ENCODE peak calls at places on chromosomes 2 and 18, in four cellular contexts. One of them, this sample, is unnamed.

GRCh38 chr18:67514901-67515540 is 1.5 kb downstream of the DSEL start:
- DNase-seq in mesendoderm: no peak
- DNase-seq in IMR-90: peak; percentile 48
- DNase-seq in neuronal stem cell: no peak
- DNase-seq in this sample: no peak

GRCh38 chr2:233816771-233817170 is 37.6 kb downstream of the HJURP start:
- DNase-seq in IMR-90: no peak
- DNase-seq in neuronal stem cell: no peak
- DNase-seq in mesendoderm: no peak
- DNase-seq in this sample: no peak

GRCh38 chr2:54981409-54981808 is 68.8 kb downstream of the RTN4 start:
- DNase-seq in mesendoderm: no peak
- DNase-seq in neuronal stem cell: no peak
- DNase-seq in IMR-90: no peak
- DNase-seq in this sample: no peak

GRCh38 chr2:199484927-199485326 is 27.2 kb upstream of the SATB2 start:
- DNase-seq in neuronal stem cell: no peak
- DNase-seq in mesendoderm: peak; percentile 55
- DNase-seq in IMR-90: no peak
- DNase-seq in this sample: peak; percentile 47

GRCh38 chr18:78770149-78771139 is 209.2 kb upstream of the SALL3 start:
- DNase-seq in IMR-90: no peak
- DNase-seq in mesendoderm: peak; percentile 54
- DNase-seq in neuronal stem cell: no peak
- DNase-seq in this sample: peak; percentile 62

GRCh38 chr18:12872408-12872807 is 11.6 kb downstream of the PTPN2 start:
- DNase-seq in IMR-90: no peak
- DNase-seq in neuronal stem cell: no peak
- DNase-seq in mesendoderm: no peak
- DNase-seq in this sample: no peak

GRCh38 chr2:159960413-159960812 is 102.0 kb downstream of the PLA2R1 start:
- DNase-seq in mesendoderm: peak; percentile 11
- DNase-seq in IMR-90: peak; percentile 85
- DNase-seq in neuronal stem cell: no peak
- DNase-seq in this sample: no peak

GRCh38 chr2:237685408-237685807 is 58.0 kb downstream of the LRRFIP1 start:
- DNase-seq in mesendoderm: peak; percentile 83
- DNase-seq in IMR-90: no peak
- DNase-seq in neuronal stem cell: no peak
- DNase-seq in this sample: peak; percentile 62

GRCh38 chr2:138827426-138828054 is 47.4 kb upstream of the NXPH2 start:
- DNase-seq in IMR-90: peak; percentile 68
- DNase-seq in mesendoderm: peak; percentile 83
- DNase-seq in neuronal stem cell: peak; percentile 69
- DNase-seq in this sample: peak; percentile 42

GRCh38 chr18:74661690-74662089 is 64.0 kb downstream of the ZNF407 start:
- DNase-seq in IMR-90: peak; percentile 6
- DNase-seq in mesendoderm: no peak
- DNase-seq in neuronal stem cell: no peak
- DNase-seq in this sample: no peak

GRCh38 chr2:109513749-109514588 is 99.8 kb downstream of the SEPTIN10 start:
- DNase-seq in IMR-90: peak; percentile 95
- DNase-seq in mesendoderm: no peak
- DNase-seq in neuronal stem cell: no peak
- DNase-seq in this sample: no peak

GRCh38 chr2:133390151-133390550 is 178.1 kb downstream of the NCKAP5 start:
- DNase-seq in neuronal stem cell: no peak
- DNase-seq in mesendoderm: no peak
- DNase-seq in IMR-90: peak; percentile 82
- DNase-seq in this sample: no peak

GRCh38 chr2:99031991-99032390 is 96.0 kb upstream of the CRACDL start:
- DNase-seq in mesendoderm: no peak
- DNase-seq in IMR-90: no peak
- DNase-seq in neuronal stem cell: no peak
- DNase-seq in this sample: no peak

GRCh38 chr2:209471037-209471436 is 47.2 kb downstream of the MAP2 start:
- DNase-seq in IMR-90: peak; percentile 55
- DNase-seq in mesendoderm: no peak
- DNase-seq in neuronal stem cell: no peak
- DNase-seq in this sample: no peak

GRCh38 chr2:64592994-64593655 is 60.6 kb downstream of the SERTAD2 start:
- DNase-seq in neuronal stem cell: no peak
- DNase-seq in IMR-90: peak; percentile 21
- DNase-seq in mesendoderm: no peak
- DNase-seq in this sample: no peak

GRCh38 chr18:11672846-11673454 is 16.1 kb upstream of the GNAL start:
- DNase-seq in IMR-90: no peak
- DNase-seq in mesendoderm: no peak
- DNase-seq in neuronal stem cell: no peak
- DNase-seq in this sample: peak; percentile 8

GRCh38 chr2:12318427-12319057 is 398.2 kb upstream of the TRIB2 start:
- DNase-seq in mesendoderm: no peak
- DNase-seq in IMR-90: peak; percentile 52
- DNase-seq in neuronal stem cell: no peak
- DNase-seq in this sample: no peak

GRCh38 chr2:202036601-202037037 is 3.0 kb downstream of the FZD7 start:
- DNase-seq in IMR-90: peak; percentile 35
- DNase-seq in mesendoderm: peak; percentile 74
- DNase-seq in neuronal stem cell: peak; percentile 77
- DNase-seq in this sample: no peak
- H3K4ac ChIP-seq in IMR-90: peak overlapping the region; percentile 92
- H3K4ac ChIP-seq in mesendoderm: no peak overlapping the region
- H3K4ac ChIP-seq in neuronal stem cell: no peak overlapping the region
- H3K4ac ChIP-seq in this sample: no peak overlapping the region

GRCh38 chr2:127479866-127480743 is 46.2 kb downstream of the IWS1 start:
- DNase-seq in IMR-90: no peak
- DNase-seq in neuronal stem cell: peak; percentile 57
- DNase-seq in mesendoderm: peak; percentile 77
- DNase-seq in this sample: peak; percentile 73

GRCh38 chr2:127472268-127472667 is 54.0 kb downstream of the IWS1 start:
- DNase-seq in mesendoderm: no peak
- DNase-seq in IMR-90: no peak
- DNase-seq in neuronal stem cell: no peak
- DNase-seq in this sample: no peak

GRCh38 chr2:127479219-127479825 is 47.0 kb downstream of the IWS1 start:
- DNase-seq in IMR-90: peak; percentile 73
- DNase-seq in mesendoderm: peak; percentile 70
- DNase-seq in neuronal stem cell: peak; percentile 47
- DNase-seq in this sample: no peak

GRCh38 chr2:127471286-127471983 is 53.2 kb downstream of the PROC start:
- DNase-seq in mesendoderm: no peak
- DNase-seq in neuronal stem cell: no peak
- DNase-seq in IMR-90: no peak
- DNase-seq in this sample: no peak

DNA sequence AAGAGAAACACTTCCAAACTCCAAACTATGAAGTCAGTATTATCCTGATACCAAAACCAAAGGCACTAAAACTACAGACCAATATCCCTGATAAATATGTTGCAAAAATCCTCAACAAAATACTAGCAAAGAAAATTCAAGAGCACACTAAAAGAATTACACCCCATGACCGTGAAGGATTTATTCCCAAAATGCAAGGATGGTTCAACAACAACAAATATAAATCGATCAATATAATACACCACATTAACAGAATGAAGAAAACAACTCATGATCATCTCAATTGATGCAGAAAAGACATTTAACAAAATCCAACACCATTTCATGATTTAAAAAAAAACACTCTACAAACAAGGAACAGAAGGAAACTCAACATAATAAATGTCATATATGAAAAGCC is 50.5 kb downstream of the IWS1 start:
- DNase-seq in IMR-90: no peak
- DNase-seq in mesendoderm: no peak
- DNase-seq in neuronal stem cell: no peak
- DNase-seq in this sample: no peak
- H4K8ac ChIP-seq in IMR-90: no peak overlapping the region
- H4K8ac ChIP-seq in mesendoderm: no peak overlapping the region
- H4K8ac ChIP-seq in neuronal stem cell: no peak overlapping the region
- H4K8ac ChIP-seq in this sample: no peak overlapping the region

DNA sequence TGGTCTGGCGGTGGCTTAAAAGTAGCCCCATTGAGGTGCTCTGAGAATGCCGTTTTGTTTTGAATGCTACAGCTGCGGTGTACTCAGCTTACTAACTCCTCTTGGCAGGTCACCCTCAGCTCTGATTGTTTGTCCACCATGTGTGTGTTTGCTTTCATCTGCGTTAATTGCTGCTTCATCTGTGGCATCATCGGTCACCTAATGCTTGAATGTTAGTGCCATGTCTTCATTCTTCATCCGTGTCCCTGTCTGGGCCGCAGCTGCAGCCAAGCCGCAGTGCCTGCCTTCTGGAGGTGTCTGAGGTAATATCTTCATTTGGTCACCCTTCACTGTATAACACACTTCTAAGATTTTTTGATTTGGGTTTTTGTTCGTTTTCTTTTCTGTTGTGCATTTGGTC is 16.5 kb downstream of the RAB12 start:
- DNase-seq in mesendoderm: no peak
- DNase-seq in IMR-90: no peak
- DNase-seq in neuronal stem cell: no peak
- DNase-seq in this sample: no peak
- H3K4ac ChIP-seq in mesendoderm: no peak overlapping the region
- H3K4ac ChIP-seq in IMR-90: no peak overlapping the region
- H3K4ac ChIP-seq in neuronal stem cell: no peak overlapping the region
- H3K4ac ChIP-seq in this sample: no peak overlapping the region

DNA sequence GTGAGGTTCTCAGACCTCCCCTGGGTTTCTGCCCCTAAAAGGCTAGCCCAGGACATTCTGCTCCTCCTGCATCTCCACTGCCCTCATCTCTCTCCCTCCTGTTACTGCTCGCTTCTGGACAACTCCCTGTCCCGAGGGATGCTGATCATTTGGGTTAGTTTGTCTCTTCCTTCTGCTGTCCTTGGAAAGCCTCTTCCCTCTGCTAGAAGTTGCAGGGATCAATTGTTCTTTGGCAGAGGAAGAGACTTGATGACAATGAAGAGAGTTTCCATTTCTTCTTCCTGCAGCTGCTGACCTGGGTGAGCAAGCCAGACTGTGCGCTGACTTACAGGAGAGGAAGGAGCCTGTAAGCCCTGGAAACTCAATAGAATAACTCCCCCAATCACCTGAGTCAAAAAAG is 68.9 kb downstream of the RDH14 start:
- DNase-seq in neuronal stem cell: no peak
- DNase-seq in mesendoderm: no peak
- DNase-seq in IMR-90: no peak
- DNase-seq in this sample: no peak
- H4K8ac ChIP-seq in neuronal stem cell: no peak overlapping the region
- H4K8ac ChIP-seq in mesendoderm: no peak overlapping the region
- H4K8ac ChIP-seq in IMR-90: no peak overlapping the region
- H4K8ac ChIP-seq in this sample: no peak overlapping the region

DNA sequence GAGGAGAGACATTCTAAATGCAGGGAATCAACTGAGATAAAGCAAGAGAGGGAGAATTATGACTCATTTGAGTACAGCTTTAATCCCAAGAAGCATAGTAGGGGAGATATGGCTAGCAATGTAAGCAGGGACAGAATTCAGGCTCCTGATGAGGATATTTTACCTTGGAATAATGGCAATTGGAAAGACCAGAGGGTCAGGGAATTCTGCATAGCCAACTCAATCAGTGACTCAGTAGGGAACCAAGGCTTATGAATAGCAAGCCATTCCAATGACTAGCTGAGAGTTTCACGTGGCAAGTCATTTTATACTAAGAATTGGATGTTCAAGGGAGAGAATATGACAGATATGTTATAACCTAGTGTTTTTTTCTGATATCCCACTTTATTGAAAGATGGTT is 563.8 kb upstream of the NETO1 start:
- DNase-seq in IMR-90: peak; percentile 54
- DNase-seq in mesendoderm: peak; percentile 46
- DNase-seq in neuronal stem cell: peak; percentile 17
- DNase-seq in this sample: peak; percentile 36
- H3K4ac ChIP-seq in IMR-90: no peak overlapping the region
- H3K4ac ChIP-seq in mesendoderm: no peak overlapping the region
- H3K4ac ChIP-seq in neuronal stem cell: no peak overlapping the region
- H3K4ac ChIP-seq in this sample: no peak overlapping the region

This sample was measured in H9.